ENCODE peak calls at places on chromosomes 1 and 21, in seven cellular contexts. One of them, this sample, is unnamed.

GRCh38 chr1:208544794-208545193 is 300.6 kb upstream of the PLXNA2 start:
- DNase-seq in H9: no peak
- DNase-seq in stomach: no peak
- DNase-seq in NCI-H524: no peak
- DNase-seq in NCI-H446 treated with DMSO at 0.1 percent for 48 hours: no peak
- DNase-seq in myocyte: no peak
- DNase-seq in tibial artery: no peak
- DNase-seq in this sample: no peak

GRCh38 chr1:30512253-30512921 is 211.0 kb downstream of the MATN1 start:
- DNase-seq in H9: peak
- DNase-seq in stomach: peak
- DNase-seq in NCI-H524: no peak
- DNase-seq in NCI-H446 treated with DMSO at 0.1 percent for 48 hours: no peak
- DNase-seq in myocyte: no peak
- DNase-seq in tibial artery: no peak
- DNase-seq in this sample: no peak

GRCh38 chr21:34974162-34974981 is 74.7 kb downstream of the RUNX1 start:
- DNase-seq in H9: no peak
- DNase-seq in stomach: no peak
- DNase-seq in NCI-H524: no peak
- DNase-seq in NCI-H446 treated with DMSO at 0.1 percent for 48 hours: no peak
- DNase-seq in myocyte: no peak
- DNase-seq in tibial artery: no peak
- DNase-seq in this sample: peak

GRCh38 chr21:45447821-45448220 is 42.9 kb downstream of the COL18A1 start:
- DNase-seq in H9: no peak
- DNase-seq in stomach: no peak
- DNase-seq in NCI-H524: no peak
- DNase-seq in NCI-H446 treated with DMSO at 0.1 percent for 48 hours: no peak
- DNase-seq in myocyte: no peak
- DNase-seq in tibial artery: no peak
- DNase-seq in this sample: no peak

GRCh38 chr21:32469628-32470027 is 57.1 kb downstream of the EVA1C start:
- DNase-seq in H9: no peak
- DNase-seq in stomach: no peak
- DNase-seq in NCI-H524: no peak
- DNase-seq in NCI-H446 treated with DMSO at 0.1 percent for 48 hours: no peak
- DNase-seq in myocyte: no peak
- DNase-seq in tibial artery: no peak
- DNase-seq in this sample: no peak

GRCh38 chr1:239956230-239956629 is 135.5 kb upstream of the FMN2 start:
- DNase-seq in H9: no peak
- DNase-seq in stomach: no peak
- DNase-seq in NCI-H524: no peak
- DNase-seq in NCI-H446 treated with DMSO at 0.1 percent for 48 hours: no peak
- DNase-seq in myocyte: no peak
- DNase-seq in tibial artery: no peak
- DNase-seq in this sample: no peak

GRCh38 chr1:83102630-83103071 is 896.3 kb downstream of the TTLL7 start:
- DNase-seq in H9: no peak
- DNase-seq in stomach: no peak
- DNase-seq in NCI-H524: peak
- DNase-seq in NCI-H446 treated with DMSO at 0.1 percent for 48 hours: no peak
- DNase-seq in myocyte: peak
- DNase-seq in tibial artery: no peak
- DNase-seq in this sample: no peak

GRCh38 chr1:58768971-58769808 is 14.7 kb downstream of the JUN start:
- DNase-seq in H9: peak
- DNase-seq in stomach: peak
- DNase-seq in NCI-H524: peak
- DNase-seq in NCI-H446 treated with DMSO at 0.1 percent for 48 hours: peak
- DNase-seq in myocyte: peak
- DNase-seq in tibial artery: peak
- DNase-seq in this sample: no peak

GRCh38 chr1:187903223-187903622 is 1074.5 kb downstream of the PLA2G4A start:
- DNase-seq in H9: no peak
- DNase-seq in stomach: no peak
- DNase-seq in NCI-H524: no peak
- DNase-seq in NCI-H446 treated with DMSO at 0.1 percent for 48 hours: no peak
- DNase-seq in myocyte: no peak
- DNase-seq in tibial artery: no peak
- DNase-seq in this sample: no peak

GRCh38 chr1:246382589-246382988 is 124.5 kb downstream of the SMYD3 start:
- DNase-seq in H9: no peak
- DNase-seq in stomach: no peak
- DNase-seq in NCI-H524: no peak
- DNase-seq in NCI-H446 treated with DMSO at 0.1 percent for 48 hours: no peak
- DNase-seq in myocyte: no peak
- DNase-seq in tibial artery: no peak
- DNase-seq in this sample: no peak

GRCh38 chr1:16012590-16013219 is 5.1 kb downstream of the HSPB7 start:
- DNase-seq in H9: peak
- DNase-seq in stomach: peak
- DNase-seq in NCI-H524: no peak
- DNase-seq in NCI-H446 treated with DMSO at 0.1 percent for 48 hours: no peak
- DNase-seq in myocyte: peak
- DNase-seq in tibial artery: peak
- DNase-seq in this sample: no peak

GRCh38 chr21:30577766-30578165 is 12.4 kb downstream of the KRTAP22-2 start:
- DNase-seq in H9: no peak
- DNase-seq in stomach: no peak
- DNase-seq in NCI-H524: no peak
- DNase-seq in NCI-H446 treated with DMSO at 0.1 percent for 48 hours: no peak
- DNase-seq in myocyte: no peak
- DNase-seq in tibial artery: no peak
- DNase-seq in this sample: no peak

GRCh38 chr1:20185834-20186782 is at the start of the genes PLA2G2C and UBXN10:
- DNase-seq in H9: peak
- DNase-seq in stomach: peak
- DNase-seq in NCI-H524: no peak
- DNase-seq in NCI-H446 treated with DMSO at 0.1 percent for 48 hours: no peak
- DNase-seq in myocyte: peak
- DNase-seq in tibial artery: no peak
- DNase-seq in this sample: no peak

GRCh38 chr1:201020647-201021332 is 2.7 kb downstream of the KIF21B start:
- DNase-seq in H9: peak
- DNase-seq in stomach: no peak
- DNase-seq in NCI-H524: no peak
- DNase-seq in NCI-H446 treated with DMSO at 0.1 percent for 48 hours: no peak
- DNase-seq in myocyte: no peak
- DNase-seq in tibial artery: no peak
- DNase-seq in this sample: no peak